ENCODE peak calls at places on chromosomes 3 and 15, in six cellular contexts. T is right atrium auricular region, V is HAP-1, I is left ventricle myocardium inferior, R is breast epithelium, X is heart left ventricle. C is an unnamed sample. For H3K27me3, the result is how much of the 10 kb centered on the place peaks cover.

GRCh38 chr3:103968751-103969150 is 1398.0 kb upstream of the ALCAM start:
- DNase-seq in I (no peak), T (no peak), X (no peak), V (no peak), R (no peak), C (no peak)

GRCh38 chr15:91849749-91850161 is 3.8 kb upstream of the SLCO3A1 start:
- DNase-seq in T (no peak), I (no peak), V (no peak), X (no peak), R (no peak), C (no peak)

GRCh38 chr3:42387802-42388651 is 22.4 kb downstream of the LYZL4 start:
- DNase-seq in V (no peak), I (no peak), R (no peak), T (peak), X (no peak), C (no peak)

GRCh38 chr3:165854696-165855095 is 17.5 kb upstream of the BCHE start:
- DNase-seq in V (no peak), I (no peak), R (no peak), X (no peak), T (no peak), C (no peak)

GRCh38 chr3:557972-558371 is 361.4 kb downstream of the CHL1 start:
- DNase-seq in X (no peak), V (no peak), I (no peak), T (no peak), R (no peak), C (no peak)

GRCh38 chr3:134677196-134677986 is 26.6 kb upstream of the KY start:
- DNase-seq in I (peak), X (peak), R (no peak), T (no peak), V (peak), C (peak)

GRCh38 chr15:88098317-88098716 is 158.2 kb downstream of the NTRK3 start:
- DNase-seq in I (no peak), V (no peak), R (no peak), X (no peak), T (no peak), C (no peak)

GRCh38 chr15:63251701-63252100 is 25.7 kb upstream of the APH1B start:
- DNase-seq in V (no peak), X (no peak), T (no peak), R (no peak), I (no peak), C (no peak)

GRCh38 chr3:52350436-52350835 is 34.3 kb downstream of the DNAH1 start:
- DNase-seq in V (no peak), I (no peak), X (peak), R (no peak), T (no peak), C (peak)

GRCh38 chr15:57647791-57648130 is 56.1 kb downstream of the MYZAP start:
- DNase-seq in X (peak), V (no peak), I (no peak), R (no peak), T (no peak), C (peak)

GRCh38 chr3:127536818-127537810 is 53.4 kb downstream of the TPRA1 start:
- DNase-seq in X (no peak), T (no peak), R (no peak), I (no peak), V (no peak), C (no peak)

GRCh38 chr3:181189556-181189955 is 200.0 kb upstream of the DNAJC19 start:
- DNase-seq in V (no peak), X (no peak), T (no peak), R (no peak), I (no peak), C (no peak)

GRCh38 chr15:100687532-100688215 is 85.3 kb downstream of the ASB7 start:
- DNase-seq in V (no peak), I (no peak), T (peak), X (no peak), R (no peak), C (no peak)

GRCh38 chr3:88957751-88958452 is 149.5 kb upstream of the EPHA3 start:
- DNase-seq in R (no peak), T (no peak), V (no peak), X (no peak), I (no peak), C (no peak)

GRCh38 chr3:184260571-184261269 is 633 bp downstream of the CAMK2N2 start:
- DNase-seq in X (no peak), V (peak), I (no peak), T (no peak), R (no peak), C (no peak)

GRCh38 chr3:24440764-24441464 is 53.7 kb downstream of the THRB start:
- DNase-seq in X (no peak), V (no peak), T (no peak), R (no peak), I (no peak), C (no peak)

GRCh38 chr15:65361708-65362459 is 15.9 kb downstream of the IGDCC3 start:
- DNase-seq in I (no peak), V (no peak), R (no peak), X (no peak), T (no peak), C (no peak)

GRCh38 chr3:28286595-28286994 is 45.2 kb downstream of the CMC1 start:
- DNase-seq in X (no peak), I (no peak), R (no peak), V (no peak), T (no peak), C (no peak)

GRCh38 chr3:48990636-48991421 is 788 bp downstream of the P4HTM start:
- DNase-seq in R (no peak), X (no peak), I (no peak), V (peak), T (no peak), C (peak)

GRCh38 chr15:100383302-100384107 is 41.7 kb upstream of the ADAMTS17 start:
- DNase-seq in I (no peak), R (no peak), T (no peak), X (no peak), V (peak), C (no peak)

GRCh38 chr3:124962403-124962940 is 27.9 kb upstream of the MUC13 start:
- DNase-seq in R (no peak), I (no peak), T (no peak), V (peak), X (no peak), C (no peak)

GRCh38 chr3:193795062-193795690 is 202.2 kb downstream of the OPA1 start:
- DNase-seq in V (no peak), T (no peak), I (no peak), R (no peak), X (no peak), C (no peak)

GRCh38 chr3:79766474-79767193 is 1.2 kb downstream of the ROBO1 start:
- DNase-seq in T (no peak), X (no peak), I (no peak), V (peak), R (no peak), C (no peak)

GRCh38 chr3:188661801-188662200 is 507.8 kb downstream of the LPP start:
- DNase-seq in I (no peak), V (no peak), T (no peak), R (no peak), X (no peak), C (no peak)

GRCh38 chr3:53196575-53197407 is 35.8 kb downstream of the PRKCD start:
- DNase-seq in T (no peak), R (no peak), V (peak), X (no peak), I (no peak), C (no peak)

GRCh38 chr3:127816783-127817182 is 5.5 kb downstream of the MGLL start:
- DNase-seq in V (no peak), X (no peak), I (no peak), T (no peak), R (peak), C (peak)

GRCh38 chr3:24464389-24464788 is 30.3 kb downstream of the THRB start:
- DNase-seq in X (no peak), V (no peak), R (no peak), I (no peak), T (no peak), C (no peak)

GRCh38 chr3:118782755-118783202 is 251.9 kb downstream of the IGSF11 start:
- DNase-seq in X (no peak), R (no peak), V (no peak), I (no peak), T (no peak), C (no peak)

GRCh38 chr3:15520185-15520584 is 1.3 kb downstream of the COLQ start:
- DNase-seq in X (peak), R (no peak), I (no peak), V (no peak), T (no peak), C (peak)

GRCh38 chr3:11371758-11372157 is 99.6 kb downstream of the ATG7 start:
- DNase-seq in I (no peak), R (no peak), T (no peak), X (no peak), V (no peak), C (no peak)

GRCh38 chr3:63909431-63909830 is 2.8 kb downstream of the SCAANT1 start:
- DNase-seq in T (no peak), X (no peak), I (no peak), R (no peak), V (no peak), C (no peak)

GRCh38 chr3:120274739-120275167 is 10.3 kb downstream of the GPR156 start:
- DNase-seq in X (peak), R (no peak), V (no peak), T (no peak), I (peak), C (no peak)

GRCh38 chr3:89049119-89049518 is 58.3 kb upstream of the EPHA3 start:
- DNase-seq in V (peak), T (no peak), I (no peak), X (no peak), R (no peak), C (no peak)

GRCh38 chr3:4980229-4981159 is 1.3 kb downstream of the BHLHE40 start:
- DNase-seq in X (peak), T (peak), V (peak), I (peak), R (peak), C (peak)
- H3K27me3 ChIP-seq in X (under half), T (under half), V (under half), I (under half), R (under half), C (under half)

GRCh38 chr3:158106773-158107461 is 697 bp upstream of the SHOX2 start:
- DNase-seq in R (no peak), T (no peak), V (peak), I (no peak), X (no peak), C (peak)
- H3K27me3 ChIP-seq in R (half or more), T (half or more), V (under half), I (half or more), X (under half), C (under half)

GRCh38 chr15:70487380-70487725 is 276.0 kb downstream of the UACA start:
- DNase-seq in R (no peak), I (no peak), V (no peak), X (no peak), T (no peak), C (no peak)

GRCh38 chr15:70488002-70488605 is 275.3 kb downstream of the UACA start:
- DNase-seq in I (peak), V (peak), X (peak), T (peak), R (peak), C (peak)

GRCh38 chr15:70490148-70490837 is 273.1 kb downstream of the UACA start:
- DNase-seq in T (no peak), R (no peak), I (no peak), X (no peak), V (no peak), C (no peak)

GRCh38 chr15:70490838-70491155 is 272.6 kb downstream of the UACA start:
- DNase-seq in R (no peak), V (no peak), X (no peak), I (no peak), T (no peak), C (no peak)

DNA sequence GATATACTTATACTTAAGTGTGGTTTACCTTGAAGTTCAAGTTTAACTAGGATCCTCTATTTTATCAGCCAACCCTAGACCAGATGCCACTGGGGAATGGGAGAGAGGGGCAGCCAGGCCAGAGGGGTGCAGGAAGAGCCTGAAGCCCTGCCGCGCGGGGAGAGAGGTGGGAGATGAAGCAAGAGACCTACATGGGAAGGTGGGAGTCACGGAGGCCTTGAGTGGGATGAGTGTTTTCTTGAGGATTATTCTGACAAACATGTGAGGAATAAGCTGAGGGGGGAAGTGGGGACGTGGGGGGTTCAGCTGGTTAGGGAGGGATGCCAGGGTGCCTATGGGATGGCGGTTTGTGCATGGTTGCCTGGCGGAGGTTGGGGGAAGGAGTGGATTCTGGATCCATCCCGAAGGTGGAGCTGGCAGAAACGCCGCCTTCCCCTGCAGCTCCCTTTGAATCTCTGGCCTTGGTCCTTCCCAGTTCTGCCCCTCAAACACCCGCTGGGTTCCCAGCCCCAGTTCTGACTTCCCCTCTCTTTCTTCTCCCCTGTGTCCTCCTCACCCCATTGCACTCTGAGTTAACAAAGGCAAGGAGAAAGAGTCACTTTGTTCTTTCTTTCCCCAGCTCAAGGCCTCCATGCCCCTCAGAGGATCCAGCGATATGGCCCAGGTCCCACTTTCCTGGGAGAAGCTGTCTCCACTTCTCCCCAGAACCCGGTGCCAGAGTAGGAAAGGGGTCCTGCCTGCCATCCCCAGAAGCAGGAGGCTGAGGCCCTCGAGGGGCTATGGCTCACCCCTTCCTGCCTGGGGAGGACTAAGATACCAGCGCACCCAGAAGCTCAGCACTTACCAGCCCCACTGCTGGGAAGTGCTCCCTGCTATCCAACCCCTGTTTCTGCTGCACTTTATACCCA is 274.2 kb downstream of the UACA start:
- DNase-seq in X (no peak), T (no peak), I (no peak), V (no peak), R (no peak), C (no peak)
- H3K27me3 ChIP-seq in X (under half), T (under half), I (under half), V (under half), R (under half), C (under half)

DNA sequence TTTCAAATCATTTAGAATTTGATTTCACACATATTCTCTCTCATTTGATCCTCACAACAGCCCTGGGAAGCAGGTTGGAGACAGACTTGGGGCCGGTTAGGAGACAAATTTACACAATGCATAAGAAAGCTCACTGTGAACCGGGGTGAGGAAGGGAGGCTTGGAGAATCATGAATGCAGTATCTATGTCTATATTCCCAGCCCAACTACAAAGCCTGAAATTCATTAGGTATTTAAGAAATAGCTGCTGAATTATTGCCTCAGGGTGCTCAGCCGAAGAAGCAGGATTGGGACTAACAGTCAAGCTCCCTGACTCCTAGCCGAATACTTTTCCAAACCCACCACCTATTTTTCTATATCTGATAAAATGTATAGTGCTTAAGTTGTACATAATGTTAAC is 8.4 kb upstream of the GOLGA6C start:
- DNase-seq in V (no peak), T (no peak), R (no peak), X (no peak), I (no peak), C (no peak)
- H3K27me3 ChIP-seq in V (half or more), T (under half), R (under half), X (under half), I (under half), C (under half)

GRCh38 chr3:46466871-46467403 is 2.2 kb upstream of the LTF start:
- DNase-seq in V (no peak), I (no peak), R (no peak), X (no peak), T (peak), C (no peak)

GRCh38 chr3:46469680-46470357 is 5.1 kb upstream of the LTF start:
- DNase-seq in V (no peak), R (no peak), X (no peak), T (peak), I (no peak), C (no peak)

GRCh38 chr3:46468758-46469600 is 4.3 kb upstream of the LTF start:
- DNase-seq in X (peak), T (peak), V (no peak), I (peak), R (no peak), C (no peak)

GRCh38 chr3:46466273-46466672 is 1.6 kb upstream of the LTF start:
- DNase-seq in R (no peak), V (no peak), T (peak), X (peak), I (peak), C (no peak)

DNA sequence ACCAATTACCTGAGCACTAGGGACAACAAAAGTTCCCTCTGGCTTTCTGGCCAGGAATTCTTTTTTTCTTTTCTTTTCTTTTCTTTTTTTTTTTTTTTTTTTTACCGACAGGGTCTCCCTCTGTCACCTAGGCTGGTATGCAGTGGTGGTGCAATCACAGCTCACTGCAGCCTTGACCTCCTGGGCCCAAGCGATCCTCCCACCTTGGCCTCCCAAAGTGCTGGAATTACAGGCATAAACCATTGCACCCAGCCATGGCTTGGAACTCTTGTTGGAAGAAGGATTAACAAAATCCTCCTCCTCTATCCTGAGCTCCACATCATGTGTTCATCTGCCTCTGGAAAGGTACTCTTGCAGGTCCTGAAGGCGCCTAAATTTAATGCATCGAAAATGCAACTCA is 2.9 kb upstream of the LTF start:
- DNase-seq in X (no peak), I (no peak), V (no peak), T (no peak), R (no peak), C (no peak)
- H3K27me3 ChIP-seq in X (under half), I (under half), V (under half), T (under half), R (under half), C (under half)

GRCh38 chr15:73858062-73858461 is 15.3 kb upstream of the TBC1D21 start:
- DNase-seq in I (no peak), V (peak), T (no peak), X (no peak), R (no peak), C (no peak)
- H3K27me3 ChIP-seq in I (under half), V (under half), T (under half), X (under half), R (under half), C (under half)

GRCh38 chr15:73784299-73784698 is 31.1 kb upstream of the INSYN1 start:
- DNase-seq in X (no peak), V (no peak), T (no peak), I (no peak), R (no peak), C (no peak)

GRCh38 chr15:73789491-73790240 is 36.5 kb upstream of the INSYN1 start:
- DNase-seq in T (no peak), V (no peak), R (no peak), I (no peak), X (no peak), C (no peak)

GRCh38 chr15:73787621-73788020 is 34.5 kb upstream of the INSYN1 start:
- DNase-seq in V (no peak), X (no peak), I (no peak), T (no peak), R (no peak), C (no peak)

GRCh38 chr15:73782339-73782979 is 29.3 kb upstream of the INSYN1 start:
- DNase-seq in I (no peak), V (no peak), X (no peak), R (no peak), T (no peak), C (no peak)

GRCh38 chr15:73786518-73786917 is 33.4 kb upstream of the INSYN1 start:
- DNase-seq in R (no peak), T (no peak), I (peak), V (peak), X (no peak), C (no peak)
- H3K27me3 ChIP-seq in R (under half), T (under half), I (under half), V (under half), X (under half), C (under half)